ENCODE peak calls at places on chromosomes 5 and 9, in four cellular contexts. F is HepG2, C is K562, L is GM12878. G is an unnamed sample.

GRCh38 chr9:83583151-83584014 is 39.6 kb upstream of the IDNK start:
- DNase-seq in C (peak; percentile 41), F (peak; percentile 47), L (no peak), G (peak; percentile 47)

GRCh38 chr9:117224676-117225075 is 190.2 kb downstream of the ASTN2 start:
- DNase-seq in C (no peak), F (no peak), L (no peak), G (no peak)

GRCh38 chr5:154097031-154097430 is 58.3 kb downstream of the MFAP3 start:
- DNase-seq in F (peak; percentile 3), C (peak; percentile 17), L (no peak), G (no peak)

GRCh38 chr5:67515762-67516161 is 319.2 kb upstream of the CD180 start:
- DNase-seq in L (no peak), F (no peak), C (no peak), G (no peak)

GRCh38 chr9:18890372-18890771 is 142.6 kb downstream of the SAXO1 start:
- DNase-seq in L (peak; percentile 48), C (no peak), F (no peak), G (no peak)

GRCh38 chr9:33166263-33167083 is 663 bp downstream of the B4GALT1 start:
- DNase-seq in L (no peak), C (peak; percentile 55), F (no peak), G (no peak)

GRCh38 chr5:150500328-150500841 is 7.5 kb upstream of the NDST1 start:
- DNase-seq in C (no peak), L (no peak), F (no peak), G (no peak)

GRCh38 chr5:147685991-147686390 is 96.5 kb downstream of the JAKMIP2 start:
- DNase-seq in C (no peak), L (no peak), F (no peak), G (no peak)

GRCh38 chr9:117745598-117745997 is 41.4 kb downstream of the TLR4 start:
- DNase-seq in L (no peak), C (no peak), F (no peak), G (no peak)

GRCh38 chr5:97544279-97545077 is 361.4 kb upstream of the RIOK2 start:
- DNase-seq in L (no peak), C (no peak), F (no peak), G (no peak)

GRCh38 chr9:105632807-105633206 is 29.4 kb upstream of the TAL2 start:
- DNase-seq in L (no peak), C (no peak), F (no peak), G (no peak)

GRCh38 chr9:83582026-83582425 is 40.9 kb upstream of the IDNK start:
- DNase-seq in L (no peak), F (no peak), C (no peak), G (no peak)

GRCh38 chr5:38292228-38292627 is 33.9 kb downstream of the EGFLAM start:
- DNase-seq in L (no peak), F (peak; percentile 9), C (no peak), G (no peak)

GRCh38 chr9:37302277-37302676 is 120.2 kb upstream of the GRHPR start:
- DNase-seq in C (no peak), L (peak; percentile 90), F (no peak), G (no peak)

GRCh38 chr9:26460624-26461023 is 432.0 kb downstream of the CAAP1 start:
- DNase-seq in F (no peak), L (no peak), C (no peak), G (no peak)

GRCh38 chr5:137091473-137091872 is 407.7 kb downstream of the SPOCK1 start:
- DNase-seq in L (no peak), C (no peak), F (no peak), G (no peak)

GRCh38 chr5:80067531-80067930 is 32.4 kb downstream of the THBS4 start:
- DNase-seq in C (no peak), F (no peak), L (no peak), G (no peak)

GRCh38 chr9:72586388-72587160 is 65.2 kb downstream of the TMC1 start:
- DNase-seq in F (no peak), L (no peak), C (no peak), G (no peak)

GRCh38 chr5:43149231-43149630 is 28.5 kb downstream of the ZNF131 start:
- DNase-seq in C (no peak), L (no peak), F (no peak), G (no peak)

GRCh38 chr5:129904102-129904666 is at the start of gene CHSY3:
- DNase-seq in C (peak; percentile 14), F (peak; percentile 25), L (no peak), G (peak; percentile 33)

GRCh38 chr5:74639538-74640449 is 734 bp downstream of the ENC1 start:
- DNase-seq in L (no peak), C (no peak), F (no peak), G (no peak)

GRCh38 chr5:96852769-96853168 is 23.5 kb upstream of the ERAP2 start:
- DNase-seq in L (no peak), C (no peak), F (no peak), G (no peak)

GRCh38 chr5:64229163-64229774 is 63.6 kb downstream of the RNF180 start:
- DNase-seq in F (peak; percentile 20), C (peak; percentile 36), L (no peak), G (no peak)

GRCh38 chr5:80054682-80055081 is 19.5 kb downstream of the THBS4 start:
- DNase-seq in L (no peak), C (no peak), F (no peak), G (no peak)

GRCh38 chr9:86513429-86513828 is 159.2 kb upstream of the TUT7 start:
- DNase-seq in C (no peak), L (no peak), F (no peak), G (no peak)

GRCh38 chr5:14534773-14535172 is 46.8 kb upstream of the OTULINL start:
- DNase-seq in C (no peak), F (no peak), L (no peak), G (no peak)

GRCh38 chr9:115283395-115283794 is 165.4 kb upstream of the TNC start:
- DNase-seq in F (no peak), L (no peak), C (no peak), G (no peak)

GRCh38 chr5:171848487-171848886 is 62.9 kb downstream of the SMIM23 start:
- DNase-seq in L (no peak), C (no peak), F (no peak), G (no peak)

GRCh38 chr5:104082754-104083153 is 520.2 kb upstream of the NUDT12 start:
- DNase-seq in F (no peak), L (no peak), C (no peak), G (no peak)

GRCh38 chr9:97307500-97308163 is at the start of gene CCDC180:
- DNase-seq in L (no peak), C (no peak), F (no peak), G (peak; percentile 38)

GRCh38 chr5:39253211-39253610 is 33.8 kb upstream of the FYB1 start:
- DNase-seq in L (no peak), F (no peak), C (no peak), G (no peak)

GRCh38 chr9:77752566-77752965 is 104.4 kb upstream of the GNA14 start:
- DNase-seq in F (no peak), L (no peak), C (no peak), G (no peak)

GRCh38 chr9:2489838-2490314 is 131.7 kb upstream of the VLDLR start:
- DNase-seq in C (no peak), F (no peak), L (no peak), G (no peak)

GRCh38 chr5:163659568-163659902 is 154.1 kb downstream of the MAT2B start:
- DNase-seq in C (no peak), L (no peak), F (no peak), G (no peak)

GRCh38 chr5:79727722-79728355 is 38.2 kb downstream of the CMYA5 start:
- DNase-seq in L (no peak), C (no peak), F (no peak), G (no peak)

GRCh38 chr5:68112658-68113057 is 102.9 kb upstream of the PIK3R1 start:
- DNase-seq in L (no peak), C (no peak), F (no peak), G (no peak)

GRCh38 chr5:150044712-150045111 is 41.6 kb downstream of the CSF1R start:
- DNase-seq in L (no peak), C (no peak), F (no peak), G (no peak)

GRCh38 chr5:32444946-32445758 is 612 bp upstream of the ZFR start:
- DNase-seq in C (no peak), F (no peak), L (no peak), G (no peak)

GRCh38 chr5:32445831-32446614 is 1.5 kb upstream of the ZFR start:
- DNase-seq in L (no peak), F (no peak), C (no peak), G (no peak)

GRCh38 chr5:32443541-32444190 is 874 bp downstream of the ZFR start:
- DNase-seq in C (peak; percentile 81), L (no peak), F (no peak), G (no peak)

GRCh38 chr5:32444191-32444945 is at the start of gene ZFR:
- DNase-seq in C (peak; percentile 96), F (peak; percentile 83), L (peak; percentile 60), G (peak; percentile 66)

DNA sequence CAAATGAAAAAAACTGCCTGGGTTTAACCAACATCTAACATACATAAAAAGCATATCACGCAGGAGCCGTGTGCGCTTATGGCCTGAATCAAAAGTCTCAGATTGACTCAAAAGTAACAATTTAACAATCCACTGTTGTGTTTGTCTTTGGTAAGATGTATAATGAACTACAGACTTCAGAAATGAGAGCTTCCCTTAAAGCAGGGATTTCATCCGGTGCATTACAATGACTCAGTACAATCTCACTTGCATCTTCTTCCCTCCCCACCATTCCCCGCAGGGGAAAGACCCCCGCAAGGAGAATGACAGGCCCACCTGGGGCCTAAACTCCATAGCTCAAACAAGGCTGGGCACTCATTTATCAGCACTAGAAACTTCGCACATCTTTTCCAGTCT is 1.4 kb downstream of the ZFR start:
- DNase-seq in L (peak; percentile 31), C (no peak), F (no peak), G (no peak)
- TF ChIP-seq HDAC6 in L (no peak), C (no peak), F (no peak), G (no peak)

DNA sequence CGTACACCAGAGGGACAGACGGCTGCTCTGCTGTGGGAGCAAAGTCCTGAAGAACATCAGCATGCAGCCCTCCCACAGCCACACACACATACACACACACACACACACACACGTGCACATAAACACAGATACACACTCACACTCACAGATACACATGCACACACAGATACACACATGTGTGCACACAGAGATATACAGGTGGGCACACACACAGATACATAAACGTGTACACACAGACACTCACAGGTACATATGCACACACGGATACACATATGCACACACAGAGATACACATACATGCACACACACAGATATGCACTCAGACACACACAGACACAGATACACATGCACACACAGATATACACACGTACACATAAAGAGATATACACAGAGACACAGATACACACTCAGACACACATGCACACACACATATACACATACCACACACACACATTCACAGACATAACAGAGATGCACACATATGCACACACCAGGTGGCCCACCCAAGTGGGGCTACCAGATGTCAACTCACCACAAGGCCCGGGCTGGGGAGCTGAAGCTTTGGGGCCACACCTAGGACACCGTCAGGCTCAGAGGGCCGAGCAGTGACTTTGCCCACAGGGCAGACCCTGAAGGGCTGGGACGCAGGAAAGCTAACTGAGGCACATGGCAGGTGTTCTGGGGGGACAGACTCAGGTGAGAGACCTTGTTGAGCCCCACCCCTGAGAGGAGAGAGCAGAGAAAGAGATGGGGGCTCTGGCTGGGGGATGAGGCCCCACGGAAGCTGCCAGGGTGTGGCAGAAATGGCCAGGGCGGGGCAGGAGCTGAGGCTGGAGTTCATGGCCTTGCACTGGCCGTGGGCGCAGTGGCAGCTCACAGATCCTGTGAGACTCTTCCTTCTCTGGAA is 148.6 kb upstream of the PPP1R26 start:
- DNase-seq in F (no peak), C (no peak), L (no peak), G (peak; percentile 38)
- TF ChIP-seq HDAC6 in F (no peak), C (no peak), L (no peak), G (no peak)

GRCh38 chr5:9766581-9766980 is 136.4 kb upstream of the TAS2R1 start:
- DNase-seq in L (no peak), C (no peak), F (no peak), G (no peak)
- TF ChIP-seq HDAC6 in L (no peak), C (no peak), F (no peak), G (no peak)

GRCh38 chr9:9752722-9753121 is 860.1 kb downstream of the PTPRD start:
- DNase-seq in L (no peak), C (no peak), F (peak; percentile 58), G (no peak)
- TF ChIP-seq HDAC6 in L (no peak), C (no peak), F (no peak), G (no peak)

G was measured in H1.